ENCODE peak calls at places on chromosomes 12 and 14, in four cellular contexts. D, J, F and K are unnamed samples.

GRCh38 chr12:107318804-107319535 is 225.6 kb upstream of the CRY1 start:
- DNase-seq in D (peak; percentile 50), J (peak; percentile 76), F (peak; percentile 63), K (no peak)

GRCh38 chr12:132647858-132648257 is 29.3 kb downstream of the P2RX2 start:
- DNase-seq in D (no peak), J (no peak), F (no peak), K (no peak)

GRCh38 chr14:68506645-68507405 is 286.0 kb downstream of the ZFP36L1 start:
- DNase-seq in D (no peak), J (peak; percentile 61), F (no peak), K (no peak)

GRCh38 chr14:54901380-54902142 is 1.1 kb downstream of the GCH1 start:
- DNase-seq in D (no peak), J (no peak), F (no peak), K (no peak)

GRCh38 chr12:101607894-101608293 is 13.1 kb downstream of the MYBPC1 start:
- DNase-seq in D (no peak), J (no peak), F (no peak), K (no peak)

GRCh38 chr14:102500190-102500661 is 9.3 kb downstream of the ANKRD9 start:
- DNase-seq in D (no peak), J (peak; percentile 91), F (no peak), K (no peak)

GRCh38 chr12:81627336-81628189 is 131.6 kb downstream of the PPFIA2 start:
- DNase-seq in D (no peak), J (no peak), F (no peak), K (no peak)

GRCh38 chr14:32087173-32087861 is 10.2 kb downstream of the ARHGAP5 start:
- DNase-seq in D (no peak), J (no peak), F (no peak), K (no peak)

GRCh38 chr12:10190558-10191388 is 11.9 kb downstream of the TMEM52B start:
- DNase-seq in D (peak; percentile 48), J (no peak), F (peak; percentile 57), K (peak; percentile 61)

GRCh38 chr14:75559451-75560187 is 18.8 kb upstream of the FLVCR2 start:
- DNase-seq in D (no peak), J (no peak), F (no peak), K (no peak)

GRCh38 chr12:49518914-49519573 is 19.8 kb upstream of the KCNH3 start:
- DNase-seq in D (no peak), J (no peak), F (no peak), K (no peak)

DNA sequence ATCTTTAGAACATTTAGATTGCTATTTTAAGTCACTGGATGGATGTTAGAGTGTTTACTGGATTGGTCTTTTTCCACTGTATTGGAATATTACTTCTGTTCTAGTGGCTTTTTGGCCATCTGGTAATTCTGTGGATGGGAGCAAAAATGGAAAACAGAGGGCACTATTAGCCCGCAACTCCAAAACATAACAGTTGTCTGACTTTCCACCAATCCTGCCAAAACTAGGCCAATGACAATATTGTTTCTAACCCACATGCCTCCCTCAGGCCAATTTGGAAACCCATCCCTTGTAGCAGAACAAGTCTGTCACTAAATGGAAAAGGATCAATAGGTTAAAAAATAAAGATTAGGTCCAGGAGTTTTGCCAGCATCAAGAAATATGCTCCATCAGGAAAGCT is 97.8 kb downstream of the ETNK1 start:
- DNase-seq in D (no peak), J (no peak), F (no peak), K (no peak)
- TF ChIP-seq CTCF in D (no peak), J (no peak), F (no peak), K (no peak)

GRCh38 chr12:129186952-129187351 is 333.7 kb downstream of the GLT1D1 start:
- DNase-seq in D (no peak), J (no peak), F (no peak), K (no peak)
- TF ChIP-seq CTCF in D (no peak), J (no peak), F (no peak), K (no peak)

DNA sequence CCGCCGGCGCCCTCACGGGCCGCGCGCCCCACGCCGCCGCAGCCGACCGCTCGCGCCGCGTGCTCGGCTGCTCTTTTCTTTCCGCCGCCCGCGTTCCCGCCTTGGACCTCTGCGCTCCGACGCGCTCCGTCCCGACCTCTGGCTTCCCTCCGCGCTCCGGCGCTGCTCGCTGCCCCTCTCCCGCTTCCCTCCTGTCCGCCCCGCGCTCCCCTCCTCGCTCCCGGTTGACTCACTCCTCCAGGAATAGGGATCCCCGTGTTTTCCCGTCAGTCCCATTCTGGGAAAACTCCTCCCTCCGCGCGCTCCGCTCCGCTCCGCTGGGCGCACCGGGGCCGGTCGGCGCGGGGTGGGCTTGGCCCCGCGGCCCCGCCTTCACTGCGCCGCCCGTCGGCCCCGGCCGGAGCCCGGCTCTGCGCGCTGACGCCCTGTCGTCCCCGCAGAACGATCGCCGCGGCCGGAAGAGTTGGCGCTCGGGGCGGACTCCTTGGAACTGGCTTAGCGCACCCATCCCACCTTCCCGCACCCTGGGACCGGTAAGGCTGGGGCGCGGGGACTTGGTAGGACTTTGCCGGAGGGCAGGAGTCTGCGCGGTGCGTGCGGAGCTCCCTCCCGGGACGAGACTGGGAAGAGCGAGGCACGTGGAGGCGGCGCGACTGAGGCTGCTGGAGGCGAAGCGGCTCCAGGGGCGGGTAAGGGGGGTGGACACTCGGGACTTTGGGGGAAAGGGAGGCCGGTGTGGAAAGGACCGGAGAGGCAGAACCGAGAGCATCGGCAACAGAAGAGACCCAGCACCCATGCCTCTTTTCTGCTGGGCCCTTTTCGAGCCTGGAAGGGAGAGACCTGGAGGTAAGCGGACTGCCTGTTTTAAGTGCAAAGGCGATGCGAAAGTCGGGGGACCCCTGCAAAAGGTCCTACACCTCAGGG is 573 bp downstream of the TEAD4 start:
- DNase-seq in D (peak; percentile 49), J (peak; percentile 89), F (peak; percentile 59), K (no peak)
- TF ChIP-seq CTCF in D (no peak), J (no peak), F (no peak), K (no peak)

DNA sequence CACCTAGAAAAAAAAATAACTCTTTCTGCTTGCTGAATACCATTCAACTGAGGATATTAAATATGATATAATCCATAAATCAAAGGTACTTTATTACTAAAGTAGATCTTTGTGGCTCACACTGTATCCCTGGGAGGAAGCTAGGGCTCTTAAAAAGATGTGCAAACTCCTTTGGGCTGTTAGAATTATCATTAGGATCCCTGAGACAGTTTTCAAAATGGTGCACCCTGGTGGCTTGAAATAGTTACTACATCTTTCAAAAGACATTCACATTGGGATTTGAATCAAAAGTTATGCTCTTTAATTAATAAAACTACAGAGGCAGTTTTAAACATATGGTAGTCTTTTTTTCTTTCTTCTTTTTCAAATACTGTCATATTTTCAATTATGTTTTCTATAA is 228.5 kb upstream of the G2E3 start:
- DNase-seq in D (no peak), J (no peak), F (no peak), K (no peak)
- TF ChIP-seq CTCF in D (peak; percentile 51), J (no peak), F (peak; percentile 85), K (peak; percentile 34)

GRCh38 chr12:75511116-75512048 is at the start of gene KRR1:
- DNase-seq in D (peak; percentile 88), J (peak; percentile 97), F (peak; percentile 81), K (peak; percentile 88)
- TF ChIP-seq CTCF in D (no peak), J (no peak), F (no peak), K (peak; percentile 27)

DNA sequence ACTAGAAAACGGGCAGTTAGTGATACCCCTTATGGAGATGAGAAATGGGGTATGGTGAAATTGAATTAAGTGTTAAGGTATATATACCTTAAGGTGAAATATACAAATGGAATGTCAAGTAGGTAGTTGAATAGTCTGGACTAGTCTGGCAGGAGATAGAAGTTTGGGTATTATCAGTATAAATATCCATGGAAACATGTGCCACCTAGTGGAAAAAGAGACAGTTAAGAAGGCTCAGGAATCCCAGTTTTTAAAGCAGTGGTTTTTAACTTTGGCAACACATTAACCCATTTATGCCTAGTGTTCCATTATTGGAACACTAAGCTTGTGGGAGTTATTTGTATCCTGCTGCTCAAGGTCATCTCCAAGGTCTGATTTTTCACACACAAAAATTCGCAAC is 38.6 kb upstream of the TPH2 start:
- DNase-seq in D (no peak), J (no peak), F (no peak), K (no peak)
- TF ChIP-seq CTCF in D (no peak), J (no peak), F (no peak), K (peak; percentile 30)

DNA sequence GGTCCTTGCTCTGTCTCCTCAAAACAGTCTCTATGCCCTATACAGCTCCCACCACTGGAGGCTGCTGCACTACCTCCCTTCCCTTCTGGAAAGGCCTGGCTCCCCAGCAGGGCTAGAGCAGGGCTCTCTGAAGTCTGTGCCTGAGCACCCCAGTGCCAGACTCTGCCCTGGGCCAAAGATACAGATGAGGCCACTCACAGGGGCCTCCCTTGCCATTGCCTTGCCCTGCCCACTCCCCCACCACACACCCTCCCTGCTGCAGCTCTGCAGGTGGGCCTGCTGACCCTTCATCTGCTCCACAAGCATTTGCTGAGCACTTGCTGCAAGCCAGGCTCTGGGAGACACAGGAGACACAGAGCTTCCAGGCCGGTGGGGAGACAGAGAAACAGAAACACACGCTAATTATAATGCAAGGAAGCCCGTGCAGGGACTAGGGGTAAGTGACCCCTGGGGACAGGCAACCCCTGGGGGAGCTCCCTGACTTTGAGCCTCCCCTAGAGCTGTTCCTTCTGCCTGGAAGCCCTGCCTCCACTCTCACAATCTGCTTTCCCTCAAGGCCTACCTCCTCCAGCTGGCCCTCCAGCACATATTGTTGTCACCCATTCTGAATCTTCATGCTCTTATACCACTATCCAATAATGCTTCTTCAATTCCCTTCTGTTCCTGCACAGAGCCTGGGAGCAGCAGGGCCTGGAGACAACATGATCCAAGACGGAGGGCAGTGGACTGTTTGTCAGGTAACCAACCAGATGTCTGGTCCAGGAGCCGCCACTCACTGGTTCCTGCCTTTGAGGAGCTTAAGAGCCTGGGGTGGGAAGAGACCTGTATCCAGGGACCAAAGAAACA is 32.6 kb upstream of the PNMA1 start:
- DNase-seq in D (peak; percentile 22), J (no peak), F (no peak), K (no peak)
- TF ChIP-seq CTCF in D (no peak), J (no peak), F (peak; percentile 11), K (no peak)

GRCh38 chr12:129067482-129067881 is 214.2 kb downstream of the GLT1D1 start:
- DNase-seq in D (no peak), J (no peak), F (no peak), K (no peak)
- TF ChIP-seq CTCF in D (no peak), J (no peak), F (no peak), K (no peak)

GRCh38 chr14:57293851-57294837 is 25.4 kb downstream of the AP5M1 start:
- DNase-seq in D (no peak), J (no peak), F (no peak), K (no peak)
- TF ChIP-seq CTCF in D (no peak), J (no peak), F (peak; percentile 42), K (peak; percentile 24)